ENCODE peak calls at places on chromosomes 2 and 18, in six cellular contexts. Z, I, F, A, M and V are unnamed samples.
A peak's percentile ranks its signal among the peaks of the same experiment; 100 is the strongest.

GRCh38 chr2:241304039-241304670 is 11.3 kb downstream of the HDLBP start:
- DNase-seq in F (no peak), M (no peak), I (no peak), A (no peak), Z (no peak), V (no peak)

GRCh38 chr18:40159141-40160017 is 1795.7 kb upstream of the PIK3C3 start:
- DNase-seq in I (no peak), M (peak; percentile 70), Z (peak; percentile 63), F (peak; percentile 34), A (peak; percentile 21), V (no peak)

GRCh38 chr18:13253786-13254755 is 35.5 kb downstream of the LDLRAD4 start:
- DNase-seq in F (no peak), A (no peak), I (no peak), Z (no peak), M (no peak), V (no peak)

GRCh38 chr2:103161456-103162289 is 399.8 kb downstream of the TMEM182 start:
- DNase-seq in A (peak; percentile 48), Z (peak; percentile 59), F (peak; percentile 22), M (peak; percentile 61), I (no peak), V (no peak)

GRCh38 chr2:56239437-56239836 is 55.6 kb downstream of the CCDC85A start:
- DNase-seq in A (peak; percentile 48), I (no peak), M (no peak), Z (peak; percentile 44), F (peak; percentile 53), V (no peak)

GRCh38 chr2:232280341-232280740 is 98.2 kb upstream of the ALPP start:
- DNase-seq in Z (peak; percentile 7), I (no peak), F (no peak), A (no peak), M (peak; percentile 5), V (no peak)

GRCh38 chr18:44592639-44593038 is 88.0 kb upstream of the SETBP1 start:
- DNase-seq in F (no peak), M (peak; percentile 17), A (peak; percentile 58), I (no peak), Z (peak; percentile 65), V (no peak)

GRCh38 chr2:168465594-168465993 is 9.5 kb downstream of the CERS6 start:
- DNase-seq in F (no peak), I (no peak), M (peak; percentile 38), Z (peak; percentile 48), A (no peak), V (no peak)

GRCh38 chr2:9467687-9468086 is 6.7 kb upstream of the IAH1 start:
- DNase-seq in Z (no peak), F (no peak), I (no peak), M (no peak), A (no peak), V (no peak)

GRCh38 chr2:75064691-75065396 is 106.4 kb downstream of the POLE4 start:
- DNase-seq in A (peak; percentile 29), Z (peak; percentile 51), M (peak; percentile 71), F (peak; percentile 38), I (peak; percentile 22), V (peak; percentile 55)

GRCh38 chr2:144519934-144520717 is at the start of gene ZEB2:
- DNase-seq in A (peak; percentile 90), I (no peak), Z (peak; percentile 96), F (no peak), M (peak; percentile 96), V (peak; percentile 43)

GRCh38 chr2:203510256-203510940 is 24.7 kb downstream of the RAPH1 start:
- DNase-seq in Z (no peak), A (no peak), I (no peak), F (no peak), M (no peak), V (no peak)

GRCh38 chr2:238948765-238949641 is 101.1 kb downstream of the TWIST2 start:
- DNase-seq in M (no peak), Z (peak; percentile 74), A (no peak), F (no peak), I (no peak), V (no peak)

GRCh38 chr18:48541747-48542108 is 2.9 kb downstream of the CTIF start:
- DNase-seq in A (no peak), M (no peak), Z (no peak), I (no peak), F (no peak), V (no peak)
- H3K4me3 ChIP-seq in A (peak overlapping the region; percentile 97), M (peak overlapping the region; percentile 75), Z (peak overlapping the region; percentile 87), I (no peak overlapping the region), F (peak overlapping the region; percentile 96), V (peak overlapping the region; percentile 69)

GRCh38 chr2:153478289-153479261 is at the start of gene RPRM:
- DNase-seq in Z (peak; percentile 57), A (peak; percentile 47), I (peak; percentile 42), M (peak; percentile 61), F (peak; percentile 43), V (peak; percentile 66)
- H3K4me3 ChIP-seq in Z (peak within 1 kb of the TSS; percentile 31), A (peak within 1 kb of the TSS; percentile 61), I (peak within 1 kb of the TSS; percentile 42), M (peak within 1 kb of the TSS; percentile 51), F (peak within 1 kb of the TSS; percentile 44), V (peak within 1 kb of the TSS; percentile 54)

GRCh38 chr2:78890940-78891339 is 134.6 kb upstream of the REG3G start:
- DNase-seq in Z (no peak), F (no peak), A (no peak), M (no peak), I (no peak), V (no peak)

GRCh38 chr2:78892310-78892709 is 133.2 kb upstream of the REG3G start:
- DNase-seq in F (no peak), M (no peak), I (no peak), Z (no peak), A (no peak), V (no peak)

GRCh38 chr2:78887436-78887835 is 138.1 kb upstream of the REG3G start:
- DNase-seq in Z (no peak), M (no peak), F (no peak), I (no peak), A (no peak), V (no peak)
- H3K4me3 ChIP-seq in Z (no peak overlapping the region), M (no peak overlapping the region), F (no peak overlapping the region), I (no peak overlapping the region), A (no peak overlapping the region), V (no peak overlapping the region)

GRCh38 chr2:101395545-101396351 is 8.4 kb upstream of the CREG2 start:
- DNase-seq in Z (no peak), M (no peak), I (no peak), F (no peak), A (no peak), V (no peak)
- H3K4me3 ChIP-seq in Z (no peak overlapping the region), M (peak overlapping the region; percentile 26), I (no peak overlapping the region), F (peak overlapping the region; percentile 22), A (no peak overlapping the region), V (no peak overlapping the region)

GRCh38 chr2:61855178-61855523 is 1.3 kb upstream of the FAM161A start:
- DNase-seq in F (peak; percentile 55), I (no peak), M (no peak), A (no peak), Z (peak; percentile 10), V (peak; percentile 29)
- H3K4me3 ChIP-seq in F (peak overlapping the region; percentile 76), I (peak overlapping the region; percentile 85), M (peak overlapping the region; percentile 94), A (peak overlapping the region; percentile 94), Z (peak overlapping the region; percentile 95), V (peak overlapping the region; percentile 72)

GRCh38 chr2:201156051-201156450 is 26.9 kb upstream of the CASP10 start:
- DNase-seq in A (no peak), F (no peak), M (no peak), Z (no peak), I (no peak), V (no peak)

GRCh38 chr2:201154615-201155014 is 28.3 kb upstream of the CASP10 start:
- DNase-seq in M (no peak), I (no peak), Z (no peak), A (no peak), F (no peak), V (no peak)

GRCh38 chr2:201152999-201153398 is 29.9 kb upstream of the CASP10 start:
- DNase-seq in F (no peak), M (no peak), I (no peak), Z (no peak), A (no peak), V (no peak)

GRCh38 chr2:201157694-201158093 is 25.2 kb upstream of the CASP10 start:
- DNase-seq in A (no peak), F (peak; percentile 92), I (no peak), M (peak; percentile 34), Z (peak; percentile 52), V (peak; percentile 28)

GRCh38 chr2:201158111-201158929 is 24.6 kb upstream of the CASP10 start:
- DNase-seq in Z (peak; percentile 83), A (peak; percentile 73), I (peak; percentile 69), F (peak; percentile 76), M (peak; percentile 93), V (peak; percentile 66)
- H3K4me3 ChIP-seq in Z (no peak overlapping the region), A (no peak overlapping the region), I (no peak overlapping the region), F (no peak overlapping the region), M (no peak overlapping the region), V (no peak overlapping the region)

DNA sequence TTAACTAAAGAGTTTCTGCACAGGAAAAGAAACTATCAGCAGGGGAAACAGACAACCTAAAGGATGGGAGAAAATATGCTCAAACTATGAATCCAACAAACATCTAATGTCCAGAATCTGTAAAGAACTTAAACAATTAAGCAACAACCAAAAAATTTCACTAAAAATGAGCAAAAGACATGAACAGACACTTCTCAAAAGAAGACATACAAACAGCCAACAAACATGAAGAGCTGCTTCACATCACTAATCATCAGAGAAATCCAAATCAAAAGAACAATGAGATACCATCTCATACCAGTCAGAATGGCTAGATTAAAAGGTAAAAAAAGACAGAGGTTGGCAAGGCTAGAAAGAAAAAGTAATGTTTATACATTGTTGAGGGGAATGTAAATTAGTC is 8.8 kb upstream of the GULP1 start:
- DNase-seq in F (no peak), I (no peak), Z (no peak), A (no peak), M (no peak), V (no peak)
- H3K4me3 ChIP-seq in F (no peak overlapping the region), I (no peak overlapping the region), Z (no peak overlapping the region), A (no peak overlapping the region), M (no peak overlapping the region), V (no peak overlapping the region)

GRCh38 chr2:113284481-113284880 is 5.8 kb upstream of the PAX8 start:
- DNase-seq in M (peak; percentile 18), A (peak; percentile 59), Z (peak; percentile 16), I (no peak), F (peak; percentile 18), V (no peak)

GRCh38 chr2:113283704-113284284 is 5.1 kb upstream of the PAX8 start:
- DNase-seq in I (no peak), F (peak; percentile 98), A (peak; percentile 94), M (peak; percentile 90), Z (peak; percentile 86), V (peak; percentile 50)

GRCh38 chr2:113281920-113282746 is 3.4 kb upstream of the PAX8 start:
- DNase-seq in I (no peak), A (peak; percentile 49), M (no peak), F (peak; percentile 60), Z (no peak), V (no peak)

GRCh38 chr2:113285816-113286215 is 7.1 kb upstream of the PAX8 start:
- DNase-seq in M (no peak), A (no peak), F (no peak), Z (no peak), I (no peak), V (no peak)

GRCh38 chr2:113282747-113283533 is 4.2 kb upstream of the PAX8 start:
- DNase-seq in Z (no peak), A (peak; percentile 39), I (no peak), F (peak; percentile 81), M (peak; percentile 36), V (peak; percentile 70)
- H3K4me3 ChIP-seq in Z (no peak overlapping the region), A (no peak overlapping the region), I (no peak overlapping the region), F (no peak overlapping the region), M (no peak overlapping the region), V (no peak overlapping the region)